ENCODE peak calls at places on chromosome 2, in seven cellular contexts. R, Q, G, F, Z, S and T are unnamed samples.

GRCh38 chr2:188456114-188456909 is 164.6 kb downstream of the GULP1 start:
- DNase-seq in R (no peak), S (no peak), Z (no peak), G (peak), Q (no peak), F (no peak), T (no peak)

GRCh38 chr2:235740821-235741220 is 247.0 kb downstream of the AGAP1 start:
- DNase-seq in F (peak), S (peak), R (no peak), G (no peak), Z (no peak), Q (no peak), T (no peak)

GRCh38 chr2:133817680-133818566 is 249.7 kb upstream of the NCKAP5 start:
- DNase-seq in F (peak), Z (peak), R (peak), S (no peak), G (peak), Q (no peak), T (no peak)

GRCh38 chr2:235495373-235496238 is 1.8 kb downstream of the AGAP1 start:
- DNase-seq in G (peak), R (no peak), F (no peak), Z (no peak), Q (no peak), S (peak), T (no peak)

GRCh38 chr2:122172812-122173211 is 417.4 kb downstream of the TSN start:
- DNase-seq in G (no peak), R (no peak), Z (no peak), F (no peak), Q (no peak), S (no peak), T (no peak)

GRCh38 chr2:102449370-102449974 is 23.6 kb upstream of the SLC9A4 start:
- DNase-seq in Z (peak), G (peak), F (peak), S (peak), Q (peak), R (peak), T (peak)

GRCh38 chr2:205361970-205362369 is 320.3 kb upstream of the NRP2 start:
- DNase-seq in Q (no peak), F (no peak), R (no peak), S (no peak), G (no peak), Z (no peak), T (no peak)

GRCh38 chr2:191811807-191812602 is 34.9 kb downstream of the CAVIN2 start:
- DNase-seq in Z (peak), F (peak), R (peak), G (peak), Q (no peak), S (peak), T (no peak)

GRCh38 chr2:235634435-235635152 is 140.8 kb downstream of the AGAP1 start:
- DNase-seq in R (peak), Q (no peak), G (no peak), S (no peak), Z (no peak), F (peak), T (no peak)

GRCh38 chr2:74119324-74119723 is 28.4 kb downstream of the BOLA3 start:
- DNase-seq in S (peak), F (peak), Q (no peak), G (peak), Z (no peak), R (no peak), T (no peak)

GRCh38 chr2:128412181-128412871 is 93.7 kb upstream of the HS6ST1 start:
- DNase-seq in R (no peak), S (no peak), G (no peak), Q (no peak), Z (no peak), F (no peak), T (no peak)

GRCh38 chr2:208033701-208034502 is 8.6 kb upstream of the PLEKHM3 start:
- DNase-seq in G (peak), F (peak), R (peak), Q (no peak), Z (no peak), S (peak), T (no peak)

GRCh38 chr2:29110916-29111315 is 4.3 kb upstream of the CLIP4 start:
- DNase-seq in Z (no peak), F (no peak), G (no peak), Q (no peak), S (peak), R (peak), T (no peak)

GRCh38 chr2:23649819-23650218 is 264.8 kb downstream of the KLHL29 start:
- DNase-seq in G (peak), F (peak), R (peak), S (no peak), Z (no peak), Q (no peak), T (no peak)

GRCh38 chr2:148552675-148553331 is 91.7 kb upstream of the EPC2 start:
- DNase-seq in F (no peak), S (peak), G (no peak), R (peak), Q (no peak), Z (no peak), T (no peak)

GRCh38 chr2:137208361-137208973 is 443.1 kb downstream of the THSD7B start:
- DNase-seq in Q (no peak), G (peak), S (no peak), R (no peak), F (peak), Z (no peak), T (no peak)

GRCh38 chr2:71611781-71612545 is 158.6 kb downstream of the DYSF start:
- DNase-seq in G (no peak), Z (no peak), F (no peak), S (no peak), R (no peak), Q (no peak), T (no peak)

GRCh38 chr2:9971105-9971818 is 19.8 kb downstream of the GRHL1 start:
- DNase-seq in G (peak), S (no peak), R (peak), Z (no peak), Q (no peak), F (peak), T (no peak)

GRCh38 chr2:231159306-231159705 is 34.5 kb upstream of the HTR2B start:
- DNase-seq in R (no peak), Z (no peak), F (peak), S (no peak), Q (no peak), G (peak), T (no peak)

GRCh38 chr2:35428548-35428947 is 927.0 kb upstream of the CRIM1 start:
- DNase-seq in Z (peak), R (no peak), S (peak), Q (no peak), F (no peak), G (peak), T (no peak)

GRCh38 chr2:69369802-69370201 is 17.2 kb downstream of the GFPT1 start:
- DNase-seq in R (no peak), F (no peak), S (no peak), G (no peak), Q (no peak), Z (no peak), T (no peak)

GRCh38 chr2:226524381-226524843 is 275.2 kb downstream of the IRS1 start:
- DNase-seq in G (peak), Z (peak), S (no peak), F (peak), R (peak), Q (no peak), T (no peak)

GRCh38 chr2:176680916-176681315 is 411.7 kb downstream of the MTX2 start:
- DNase-seq in Q (no peak), R (peak), Z (peak), F (peak), S (no peak), G (peak), T (no peak)

GRCh38 chr2:233447506-233448219 is 93.4 kb downstream of the DGKD start:
- DNase-seq in G (no peak), Z (no peak), F (no peak), Q (no peak), R (no peak), S (no peak), T (no peak)

GRCh38 chr2:18522484-18523146 is 37.8 kb downstream of the RDH14 start:
- DNase-seq in Q (no peak), F (peak), Z (no peak), S (no peak), G (no peak), R (peak), T (no peak)

GRCh38 chr2:1974391-1974790 is 230.1 kb upstream of the PXDN start:
- DNase-seq in R (no peak), Z (peak), F (no peak), S (no peak), Q (no peak), G (peak), T (no peak)

GRCh38 chr2:207231106-207231860 is 65.5 kb upstream of the KLF7 start:
- DNase-seq in R (no peak), G (no peak), S (no peak), Q (no peak), F (no peak), Z (no peak), T (no peak)

GRCh38 chr2:30481323-30481800 is 34.3 kb downstream of the LCLAT1 start:
- DNase-seq in Z (no peak), F (no peak), Q (no peak), R (no peak), S (no peak), G (no peak), T (no peak)